ENCODE peak calls at places on chromosomes 3 and 15, in nine cellular contexts. L is transverse colon; J is NT2/D1; N is astrocyte; D is cardiac muscle cell; T is CD4-positive, CD25-positive, alpha-beta regulatory T cell; U is mammary epithelial cell; R is colonic mucosa; A is neural progenitor cell. W is an unnamed sample. For H3K9me3, the result is how much of the 10 kb centered on the place peaks cover.

GRCh38 chr3:184347321-184348056 is 10.1 kb downstream of the FAM131A start:
- DNase-seq in L (no peak), J (no peak), N (no peak), D (no peak), T (no peak), U (no peak), R (no peak), A (no peak), W (no peak)

GRCh38 chr15:70186152-70186551 is 88.4 kb upstream of the TLE3 start:
- DNase-seq in L (no peak), J (no peak), N (no peak), D (no peak), T (no peak), U (no peak), R (no peak), A (no peak), W (no peak)

GRCh38 chr3:113847664-113848461 is 9.3 kb downstream of the GRAMD1C start:
- DNase-seq in L (no peak), J (no peak), N (no peak), D (no peak), T (no peak), U (peak), R (no peak), A (no peak), W (no peak)

GRCh38 chr3:71581981-71582611 is 1.4 kb downstream of the FOXP1 start:
- DNase-seq in L (peak), J (peak), N (peak), D (peak), T (peak), U (peak), R (peak), A (peak), W (peak)

GRCh38 chr3:45957606-45958005 is 14.3 kb downstream of the CXCR6 start:
- DNase-seq in L (no peak), J (no peak), N (no peak), D (no peak), T (no peak), U (no peak), R (no peak), A (peak), W (no peak)

GRCh38 chr3:14524311-14524711 is 15.8 kb downstream of the GRIP2 start:
- DNase-seq in L (no peak), J (no peak), N (no peak), D (no peak), T (no peak), U (no peak), R (no peak), A (no peak), W (no peak)

GRCh38 chr3:3600665-3601340 is 198.4 kb upstream of the LRRN1 start:
- DNase-seq in L (no peak), J (no peak), N (no peak), D (no peak), T (no peak), U (no peak), R (no peak), A (no peak), W (no peak)

GRCh38 chr3:131794766-131795381 is 239.9 kb downstream of the CPNE4 start:
- DNase-seq in L (no peak), J (peak), N (peak), D (peak), T (no peak), U (peak), R (peak), A (peak), W (peak)

GRCh38 chr3:160929595-160929994 is 173.6 kb downstream of the PPM1L start:
- DNase-seq in L (peak), J (no peak), N (no peak), D (peak), T (no peak), U (no peak), R (no peak), A (peak), W (no peak)

GRCh38 chr15:65476942-65477341 is 40.5 kb downstream of the DPP8 start:
- DNase-seq in L (no peak), J (no peak), N (peak), D (no peak), T (no peak), U (peak), R (no peak), A (no peak), W (no peak)

GRCh38 chr3:47515100-47515499 is 1.6 kb upstream of the ELP6 start:
- DNase-seq in L (no peak), J (no peak), N (no peak), D (no peak), T (no peak), U (no peak), R (no peak), A (no peak), W (no peak)

GRCh38 chr15:80970018-80970657 is 19.5 kb downstream of the MESD start:
- DNase-seq in L (peak), J (no peak), N (no peak), D (peak), T (peak), U (peak), R (peak), A (peak), W (peak)

GRCh38 chr3:71944482-71944881 is 159.5 kb upstream of the PROK2 start:
- DNase-seq in L (no peak), J (no peak), N (no peak), D (no peak), T (no peak), U (no peak), R (no peak), A (no peak), W (no peak)

DNA sequence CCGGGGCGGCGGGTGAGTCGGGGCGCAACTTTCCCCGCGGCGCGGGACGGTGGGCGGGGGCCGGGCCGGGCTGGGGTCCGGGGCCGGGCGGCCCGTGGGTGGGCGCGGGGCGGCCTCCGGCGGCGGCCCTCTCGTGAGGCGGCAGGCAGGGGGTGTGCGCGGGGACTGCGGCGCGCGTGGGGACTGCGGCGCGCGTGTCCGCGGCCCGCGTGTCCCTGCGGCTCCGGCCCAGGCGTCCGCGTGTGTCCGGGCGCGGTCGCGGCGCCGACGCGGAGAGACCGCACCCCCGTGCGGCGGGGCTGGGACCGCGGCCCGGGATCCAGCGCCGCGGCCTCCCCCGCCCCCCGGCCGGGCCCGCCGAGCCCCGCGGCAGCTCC is 349 bp downstream of the PLXNA1 start:
- DNase-seq in L (no peak), J (no peak), N (no peak), D (peak), T (no peak), U (no peak), R (no peak), A (no peak), W (no peak)
- H3K9me3 ChIP-seq in L (under half), J (under half), N (under half), D (under half), T (under half), U (under half), R (under half), A (under half), W (under half)

GRCh38 chr3:38843898-38844297 is 27.9 kb upstream of the SCN10A start:
- DNase-seq in L (no peak), J (no peak), N (peak), D (peak), T (no peak), U (peak), R (no peak), A (peak), W (no peak)

GRCh38 chr3:38837358-38837757 is 21.3 kb upstream of the SCN10A start:
- DNase-seq in L (no peak), J (no peak), N (no peak), D (no peak), T (no peak), U (no peak), R (no peak), A (no peak), W (no peak)

GRCh38 chr3:38842266-38842965 is 26.4 kb upstream of the SCN10A start:
- DNase-seq in L (no peak), J (no peak), N (no peak), D (no peak), T (no peak), U (no peak), R (no peak), A (peak), W (no peak)

GRCh38 chr3:38836561-38836960 is 20.5 kb upstream of the SCN10A start:
- DNase-seq in L (no peak), J (peak), N (no peak), D (no peak), T (no peak), U (no peak), R (no peak), A (peak), W (no peak)

DNA sequence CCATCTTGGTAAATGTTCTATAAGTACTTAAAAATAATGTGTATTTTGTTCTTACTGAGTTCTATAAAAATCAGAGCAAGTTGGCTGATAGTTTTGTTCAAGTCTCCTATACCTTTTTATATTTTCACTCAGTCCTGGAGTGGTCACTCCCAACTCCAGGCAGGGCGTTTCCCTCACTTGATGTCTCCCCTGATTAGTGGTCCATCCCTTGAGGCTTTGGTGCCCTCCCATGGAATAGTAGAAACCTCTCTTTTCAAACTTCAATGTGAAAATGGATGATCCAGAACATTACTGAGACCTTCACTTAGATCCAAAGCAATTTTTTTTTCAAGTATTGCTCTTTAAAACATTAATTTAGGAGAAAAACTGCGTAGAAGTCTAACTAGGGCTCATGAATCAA is 25.0 kb upstream of the SCN10A start:
- DNase-seq in L (no peak), J (no peak), N (no peak), D (no peak), T (no peak), U (no peak), R (no peak), A (no peak), W (no peak)
- H3K9me3 ChIP-seq in L (under half), J (under half), N (under half), D (under half), T (under half), U (under half), R (under half), A (under half), W (under half)

GRCh38 chr15:20356444-20357138 is 185.0 kb downstream of the GOLGA6L6 start:
- DNase-seq in L (peak), J (peak), N (no peak), D (no peak), T (peak), U (no peak), R (no peak), A (no peak), W (peak)
- H3K9me3 ChIP-seq in L (under half), J (under half), N (half or more), D (under half), T (under half), U (under half), R (under half), A (half or more), W (under half)

DNA sequence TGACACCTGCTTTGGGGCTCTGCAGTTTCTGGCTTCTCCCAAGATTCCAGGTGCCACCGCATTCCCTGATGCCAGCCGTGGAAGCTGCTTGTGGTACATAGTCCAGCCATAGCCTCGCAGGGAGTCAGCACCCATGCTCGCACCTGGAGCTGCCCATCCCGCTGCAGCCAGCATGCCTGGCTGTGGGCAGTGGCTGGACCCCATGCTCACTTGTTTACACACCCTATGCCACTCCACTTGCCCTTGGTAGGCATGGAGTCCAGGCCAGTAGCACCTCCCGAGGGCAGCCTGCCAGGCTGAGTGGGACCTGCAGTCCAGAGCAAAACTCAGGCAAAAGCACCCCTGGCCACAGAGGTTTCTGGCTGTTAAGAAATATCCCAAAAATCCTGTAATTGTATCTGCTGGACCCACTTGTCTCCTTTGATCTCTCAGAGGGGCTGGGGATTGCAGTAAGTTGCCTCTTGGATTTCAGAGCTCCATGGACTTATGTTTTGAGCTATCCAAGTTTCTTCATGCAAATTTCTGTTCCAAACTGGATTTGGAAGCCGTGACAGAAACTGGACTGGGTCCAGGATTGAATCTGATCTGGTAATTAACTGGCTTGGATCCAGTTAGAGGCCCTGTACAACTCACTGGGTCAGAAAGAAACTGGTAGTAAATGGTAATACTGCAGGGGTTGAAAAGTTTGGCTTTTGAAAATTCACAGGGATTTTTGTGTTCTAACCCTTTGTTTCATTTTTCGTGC is 149.3 kb downstream of the FMN1 start:
- DNase-seq in L (no peak), J (no peak), N (no peak), D (no peak), T (no peak), U (no peak), R (no peak), A (no peak), W (no peak)
- H3K9me3 ChIP-seq in L (under half), J (under half), N (under half), D (under half), T (under half), U (under half), R (under half), A (under half), W (under half)

GRCh38 chr3:20683912-20684311 is 497.9 kb upstream of the SGO1 start:
- DNase-seq in L (no peak), J (no peak), N (peak), D (no peak), T (no peak), U (no peak), R (no peak), A (no peak), W (no peak)

GRCh38 chr3:20682573-20682972 is 496.6 kb upstream of the SGO1 start:
- DNase-seq in L (no peak), J (no peak), N (peak), D (no peak), T (no peak), U (no peak), R (no peak), A (no peak), W (no peak)

GRCh38 chr3:20680990-20681628 is 495.1 kb upstream of the SGO1 start:
- DNase-seq in L (no peak), J (no peak), N (peak), D (no peak), T (no peak), U (no peak), R (no peak), A (no peak), W (no peak)
- H3K9me3 ChIP-seq in L (under half), J (under half), N (under half), D (under half), T (under half), U (under half), R (under half), A (under half), W (under half)

GRCh38 chr3:42736081-42736480 is 33.5 kb upstream of the HHATL start:
- DNase-seq in L (no peak), J (no peak), N (no peak), D (no peak), T (no peak), U (no peak), R (no peak), A (no peak), W (no peak)

GRCh38 chr3:42736531-42736930 is 33.9 kb upstream of the HHATL start:
- DNase-seq in L (no peak), J (no peak), N (no peak), D (no peak), T (no peak), U (no peak), R (peak), A (no peak), W (no peak)

GRCh38 chr3:42735021-42735420 is 32.4 kb upstream of the HHATL start:
- DNase-seq in L (no peak), J (no peak), N (no peak), D (no peak), T (no peak), U (no peak), R (peak), A (no peak), W (no peak)

GRCh38 chr3:42734263-42734860 is 31.8 kb upstream of the HHATL start:
- DNase-seq in L (no peak), J (no peak), N (no peak), D (no peak), T (no peak), U (no peak), R (no peak), A (no peak), W (no peak)

GRCh38 chr3:42735609-42736008 is 33.0 kb upstream of the HHATL start:
- DNase-seq in L (no peak), J (no peak), N (no peak), D (no peak), T (no peak), U (no peak), R (peak), A (no peak), W (no peak)
- H3K9me3 ChIP-seq in L (under half), J (under half), N (under half), D (under half), T (under half), U (under half), R (under half), A (under half), W (under half)

GRCh38 chr3:138646008-138646407 is 37.4 kb downstream of the FAIM start:
- DNase-seq in L (no peak), J (no peak), N (no peak), D (no peak), T (no peak), U (no peak), R (no peak), A (no peak), W (no peak)
- H3K9me3 ChIP-seq in L (under half), J (under half), N (under half), D (under half), T (under half), U (under half), R (under half), A (under half), W (under half)

GRCh38 chr3:195257454-195258448 is 13.2 kb downstream of the XXYLT1 start:
- DNase-seq in L (no peak), J (no peak), N (no peak), D (no peak), T (no peak), U (no peak), R (peak), A (no peak), W (no peak)

GRCh38 chr3:195260286-195260905 is 10.6 kb downstream of the XXYLT1 start:
- DNase-seq in L (peak), J (no peak), N (no peak), D (peak), T (no peak), U (no peak), R (peak), A (peak), W (no peak)

GRCh38 chr3:195258449-195259145 is 12.4 kb downstream of the XXYLT1 start:
- DNase-seq in L (no peak), J (no peak), N (no peak), D (no peak), T (no peak), U (no peak), R (peak), A (no peak), W (no peak)

GRCh38 chr3:195259146-195259563 is 11.8 kb downstream of the XXYLT1 start:
- DNase-seq in L (no peak), J (no peak), N (peak), D (peak), T (no peak), U (peak), R (no peak), A (no peak), W (no peak)

GRCh38 chr3:195259564-195260285 is 11.2 kb downstream of the XXYLT1 start:
- DNase-seq in L (peak), J (peak), N (peak), D (peak), T (peak), U (peak), R (peak), A (peak), W (peak)
- H3K9me3 ChIP-seq in L (under half), J (under half), N (under half), D (under half), T (under half), U (under half), R (under half), A (under half), W (under half)

GRCh38 chr15:62877276-62877857 is 165.2 kb upstream of the TPM1 start:
- DNase-seq in L (no peak), J (no peak), N (no peak), D (no peak), T (no peak), U (no peak), R (no peak), A (no peak), W (no peak)

GRCh38 chr15:62879770-62880169 is 162.8 kb upstream of the TPM1 start:
- DNase-seq in L (no peak), J (no peak), N (no peak), D (no peak), T (no peak), U (no peak), R (no peak), A (no peak), W (no peak)

GRCh38 chr15:62880278-62880677 is 162.3 kb upstream of the TPM1 start:
- DNase-seq in L (no peak), J (no peak), N (peak), D (no peak), T (no peak), U (no peak), R (no peak), A (no peak), W (no peak)

GRCh38 chr15:62875626-62876021 is 166.9 kb upstream of the TPM1 start:
- DNase-seq in L (no peak), J (no peak), N (no peak), D (no peak), T (no peak), U (no peak), R (no peak), A (no peak), W (no peak)

DNA sequence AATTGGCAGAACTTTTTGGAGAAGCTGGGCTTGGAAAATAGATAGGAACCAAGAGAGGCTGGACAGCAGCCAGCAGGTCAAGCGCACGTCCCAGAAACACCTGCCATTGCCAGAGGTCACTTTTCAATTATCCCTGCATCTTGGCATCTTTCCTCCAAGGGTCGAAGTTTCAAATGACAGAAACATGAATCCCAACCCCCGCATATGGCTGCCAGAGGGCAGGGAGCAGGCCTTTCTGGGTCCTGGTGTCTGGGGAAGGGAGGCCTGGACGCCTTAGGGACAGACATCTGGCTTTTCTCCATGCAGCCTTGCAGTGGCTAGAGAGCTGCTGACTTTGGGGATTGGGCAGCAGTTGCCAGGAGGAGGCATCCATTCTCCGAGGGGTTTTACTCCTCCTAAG is 164.5 kb upstream of the TPM1 start:
- DNase-seq in L (no peak), J (no peak), N (no peak), D (peak), T (no peak), U (no peak), R (no peak), A (no peak), W (no peak)
- H3K9me3 ChIP-seq in L (under half), J (under half), N (under half), D (under half), T (under half), U (under half), R (under half), A (under half), W (under half)

GRCh38 chr15:67820992-67821783 is 4.1 kb upstream of the SKOR1 start:
- DNase-seq in L (peak), J (no peak), N (peak), D (peak), T (no peak), U (peak), R (peak), A (peak), W (peak)
- H3K9me3 ChIP-seq in L (under half), J (under half), N (under half), D (under half), T (under half), U (under half), R (under half), A (under half), W (under half)